ENCODE peak calls at places on chromosomes 2 and 18, in eight cellular contexts. O, R, E, Y, Z, F, W and B are unnamed samples.

GRCh38 chr18:62448426-62448825 is 74.4 kb upstream of the ZCCHC2 start:
- DNase-seq in O (peak; percentile 74), R (no peak), E (no peak), Y (no peak), Z (no peak), F (no peak), W (no peak), B (no peak)

GRCh38 chr2:171241771-171242170 is 81.1 kb upstream of the TLK1 start:
- DNase-seq in O (no peak), R (no peak), E (no peak), Y (no peak), Z (no peak), F (no peak), W (no peak), B (no peak)

GRCh38 chr2:219951111-219951510 is 323.7 kb downstream of the SLC4A3 start:
- DNase-seq in O (no peak), R (no peak), E (no peak), Y (no peak), Z (no peak), F (no peak), W (no peak), B (no peak)

GRCh38 chr2:219474285-219475060 is 24.2 kb upstream of the GMPPA start:
- DNase-seq in O (no peak), R (no peak), E (no peak), Y (no peak), Z (no peak), F (no peak), W (no peak), B (no peak)

GRCh38 chr18:11146238-11146946 is 3.0 kb downstream of the PIEZO2 start:
- DNase-seq in O (peak; percentile 88), R (no peak), E (no peak), Y (no peak), Z (no peak), F (peak; percentile 50), W (no peak), B (no peak)

GRCh38 chr2:109256921-109257320 is 127.9 kb downstream of the SH3RF3 start:
- DNase-seq in O (no peak), R (no peak), E (no peak), Y (peak; percentile 76), Z (no peak), F (no peak), W (no peak), B (no peak)

GRCh38 chr18:28177828-28178635 is 1.1 kb upstream of the CDH2 start:
- DNase-seq in O (peak; percentile 62), R (no peak), E (no peak), Y (no peak), Z (no peak), F (peak; percentile 69), W (peak; percentile 67), B (no peak)

GRCh38 chr2:237669628-237670351 is 42.4 kb downstream of the LRRFIP1 start:
- DNase-seq in O (no peak), R (no peak), E (no peak), Y (no peak), Z (no peak), F (peak; percentile 86), W (no peak), B (no peak)

GRCh38 chr18:79392226-79392625 is 3.5 kb upstream of the NFATC1 start:
- DNase-seq in O (no peak), R (no peak), E (no peak), Y (peak; percentile 60), Z (no peak), F (no peak), W (no peak), B (no peak)

GRCh38 chr2:112566104-112566503 is 18.3 kb upstream of the CHCHD5 start:
- DNase-seq in O (no peak), R (no peak), E (no peak), Y (no peak), Z (no peak), F (no peak), W (no peak), B (no peak)

GRCh38 chr2:71468279-71469015 is 15.1 kb downstream of the DYSF start:
- DNase-seq in O (no peak), R (no peak), E (no peak), Y (no peak), Z (no peak), F (no peak), W (no peak), B (no peak)

GRCh38 chr2:135876066-135876711 is at the start of gene MCM6:
- DNase-seq in O (peak; percentile 99), R (peak; percentile 96), E (peak; percentile 100), Y (peak; percentile 99), Z (peak; percentile 98), F (peak; percentile 98), W (peak; percentile 97), B (peak; percentile 92)

GRCh38 chr2:135875491-135876065 is 665 bp downstream of the MCM6 start:
- DNase-seq in O (no peak), R (peak; percentile 61), E (peak; percentile 89), Y (peak; percentile 73), Z (peak; percentile 84), F (peak; percentile 22), W (peak; percentile 59), B (no peak)

GRCh38 chr2:135874966-135875365 is 1.3 kb downstream of the MCM6 start:
- DNase-seq in O (no peak), R (no peak), E (no peak), Y (no peak), Z (no peak), F (no peak), W (no peak), B (no peak)

GRCh38 chr2:135870571-135870970 is 5.7 kb downstream of the MCM6 start:
- DNase-seq in O (no peak), R (no peak), E (no peak), Y (no peak), Z (no peak), F (no peak), W (no peak), B (no peak)
- TF ChIP-seq CTCF in O (no peak), R (no peak), E (no peak), Y (no peak), Z (no peak), F (no peak), W (no peak), B (no peak)

GRCh38 chr18:3379685-3380084 is 70.3 kb upstream of the TGIF1 start:
- DNase-seq in O (no peak), R (no peak), E (no peak), Y (no peak), Z (no peak), F (no peak), W (no peak), B (no peak)

GRCh38 chr18:3383381-3383915 is 66.5 kb upstream of the TGIF1 start:
- DNase-seq in O (no peak), R (no peak), E (no peak), Y (no peak), Z (no peak), F (no peak), W (no peak), B (no peak)

GRCh38 chr18:3384664-3385189 is 65.2 kb upstream of the TGIF1 start:
- DNase-seq in O (no peak), R (no peak), E (no peak), Y (no peak), Z (no peak), F (no peak), W (no peak), B (no peak)

DNA sequence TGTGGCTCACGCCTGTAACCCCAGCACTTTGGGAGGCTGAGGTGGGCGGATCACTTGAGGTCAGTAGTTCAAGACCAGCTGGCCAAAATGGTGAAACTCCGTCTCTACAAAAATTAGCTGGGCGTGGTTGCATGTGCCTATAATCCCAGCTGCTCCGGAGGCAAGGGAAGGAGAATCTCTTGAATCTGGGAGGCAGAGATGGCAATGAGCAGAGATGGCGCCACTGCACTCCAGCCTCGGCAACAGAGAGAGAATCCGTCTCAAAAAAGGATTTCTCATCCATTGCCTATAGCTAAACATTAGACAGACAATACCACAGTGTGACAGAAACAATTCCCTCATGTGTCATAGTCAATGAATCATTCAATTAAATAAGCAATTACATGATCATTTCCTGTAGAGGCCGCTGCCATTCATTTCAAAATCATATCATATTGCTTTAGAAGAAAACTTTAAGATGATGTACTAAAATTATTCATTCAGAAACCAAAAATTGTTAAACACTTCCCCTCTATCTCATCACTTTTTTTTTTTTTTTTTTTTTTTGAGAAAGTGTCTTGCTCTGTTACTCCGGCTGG is 69.5 kb upstream of the TGIF1 start:
- DNase-seq in O (peak; percentile 88), R (no peak), E (peak; percentile 7), Y (no peak), Z (no peak), F (no peak), W (no peak), B (no peak)
- TF ChIP-seq CTCF in O (no peak), R (no peak), E (no peak), Y (no peak), Z (peak; percentile 21), F (no peak), W (no peak), B (no peak)

DNA sequence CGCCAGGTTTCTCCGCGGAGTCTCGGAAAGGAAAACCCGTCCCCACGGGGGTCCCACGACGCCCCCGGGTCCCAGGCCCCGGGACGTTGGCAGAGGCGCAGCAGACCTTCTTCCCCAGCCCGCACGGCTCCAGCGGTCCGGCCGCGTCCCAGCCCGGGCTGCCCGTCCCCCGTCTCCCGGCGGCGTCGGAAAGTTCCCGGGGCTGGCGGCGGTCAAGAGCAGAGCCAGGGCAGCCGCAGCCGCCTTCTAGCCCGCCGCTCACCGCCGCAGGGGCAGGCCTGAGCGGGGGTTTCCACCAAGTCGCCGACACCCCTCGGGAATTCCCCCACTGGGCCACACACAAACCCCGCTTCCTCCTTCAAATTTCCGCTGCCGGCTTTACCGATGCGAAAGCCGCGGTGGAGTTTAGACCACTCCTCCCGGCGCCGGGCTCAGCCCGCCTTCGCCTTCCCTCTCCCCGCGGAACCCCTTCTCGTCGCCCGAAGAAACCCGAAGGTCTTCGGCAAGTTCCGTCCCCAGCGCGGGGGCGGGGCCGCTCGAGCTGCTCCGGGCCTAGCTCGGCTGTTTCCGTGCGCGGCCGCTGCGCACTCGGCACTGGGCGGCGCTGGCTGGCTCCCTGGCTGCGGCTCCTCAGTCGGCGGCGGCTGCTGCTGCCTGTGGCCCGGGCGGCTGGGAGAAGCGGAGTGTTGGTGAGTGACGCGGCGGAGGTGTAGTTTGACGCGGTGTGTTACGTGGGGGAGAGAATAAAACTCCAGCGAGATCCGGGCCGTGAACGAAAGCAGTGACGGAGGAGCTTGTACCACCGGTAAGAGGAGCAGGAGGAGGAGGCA is at the start of gene CREB1:
- DNase-seq in O (peak; percentile 99), R (peak; percentile 100), E (peak; percentile 99), Y (peak; percentile 99), Z (peak; percentile 100), F (peak; percentile 98), W (peak; percentile 99), B (peak; percentile 97)
- TF ChIP-seq CTCF in O (peak; percentile 7), R (no peak), E (no peak), Y (no peak), Z (no peak), F (peak; percentile 23), W (no peak), B (no peak)

DNA sequence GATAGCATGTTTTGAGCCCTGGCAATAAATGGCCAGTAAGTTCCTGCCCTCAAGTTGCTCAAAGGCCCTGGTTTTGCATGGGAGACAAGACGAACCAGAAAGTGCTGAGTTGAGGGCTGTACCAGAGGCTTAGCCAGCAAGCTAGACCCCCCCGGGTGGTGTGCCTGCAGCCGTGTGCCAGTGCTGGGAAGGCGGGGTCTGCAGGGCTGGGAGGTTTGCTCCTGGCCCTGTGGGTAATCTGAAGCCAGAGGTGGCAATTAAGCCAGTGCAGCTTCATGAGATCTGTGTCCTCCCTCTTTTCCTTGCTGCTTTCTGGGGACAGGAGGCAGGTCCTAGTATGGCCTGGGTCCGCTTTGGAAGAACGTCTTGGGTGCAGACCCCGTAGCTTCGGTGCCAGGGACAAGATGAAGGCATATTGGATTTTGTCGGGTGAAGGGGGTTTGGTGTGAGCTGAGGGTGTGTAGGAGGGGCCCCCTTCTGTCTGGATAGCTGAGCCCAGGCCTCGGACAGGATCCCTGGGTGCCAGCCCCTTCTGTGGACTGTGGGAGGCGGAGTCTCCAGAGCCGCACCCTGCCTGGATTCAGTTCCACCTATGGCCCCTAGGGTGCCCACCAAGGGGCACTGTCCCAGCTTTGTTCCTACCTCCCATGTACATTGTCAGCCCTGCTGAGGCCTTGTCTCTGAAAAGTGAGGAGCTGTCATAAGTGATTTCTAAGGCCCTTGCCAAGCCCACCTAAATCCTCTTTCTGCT is 15.6 kb downstream of the ATOH8 start:
- DNase-seq in O (no peak), R (no peak), E (peak; percentile 20), Y (peak; percentile 63), Z (no peak), F (no peak), W (no peak), B (no peak)
- TF ChIP-seq CTCF in O (no peak), R (no peak), E (no peak), Y (peak; percentile 8), Z (no peak), F (peak; percentile 20), W (no peak), B (peak; percentile 33)